ENCODE peak calls at places on chromosome 19, in five cellular contexts. One of them, this sample, is unnamed.

GRCh38 chr19:12788682-12789097 is 2.6 kb upstream of the JUNB start:
- DNase-seq in activated CD4-positive, alpha-beta T cell treated with anti-CD3 and anti-CD28 coated beads for 48 hours: no peak
- DNase-seq in T1000: peak
- DNase-seq in activated CD8-positive, alpha-beta memory T cell treated with anti-CD3 and anti-CD28 coated beads, Interleukin-2, amount 10 ng/mL, durations not matched to agents 7 days and 5 days: peak
- DNase-seq in C1 segment of cervical spinal cord: no peak
- DNase-seq in this sample: peak

GRCh38 chr19:30587869-30588268 is 215.7 kb downstream of the ZNF536 start:
- DNase-seq in activated CD4-positive, alpha-beta T cell treated with anti-CD3 and anti-CD28 coated beads for 48 hours: no peak
- DNase-seq in C1 segment of cervical spinal cord: no peak
- DNase-seq in activated CD8-positive, alpha-beta memory T cell treated with anti-CD3 and anti-CD28 coated beads, Interleukin-2, amount 10 ng/mL, durations not matched to agents 7 days and 5 days: no peak
- DNase-seq in T1000: no peak
- DNase-seq in this sample: peak

GRCh38 chr19:47362321-47362720 is 13.2 kb downstream of the DHX34 start:
- DNase-seq in activated CD4-positive, alpha-beta T cell treated with anti-CD3 and anti-CD28 coated beads for 48 hours: no peak
- DNase-seq in activated CD8-positive, alpha-beta memory T cell treated with anti-CD3 and anti-CD28 coated beads, Interleukin-2, amount 10 ng/mL, durations not matched to agents 7 days and 5 days: no peak
- DNase-seq in C1 segment of cervical spinal cord: no peak
- DNase-seq in T1000: no peak
- DNase-seq in this sample: no peak

GRCh38 chr19:43132696-43133095 is 50.2 kb upstream of the PSG2 start:
- DNase-seq in activated CD8-positive, alpha-beta memory T cell treated with anti-CD3 and anti-CD28 coated beads, Interleukin-2, amount 10 ng/mL, durations not matched to agents 7 days and 5 days: no peak
- DNase-seq in C1 segment of cervical spinal cord: no peak
- DNase-seq in T1000: no peak
- DNase-seq in activated CD4-positive, alpha-beta T cell treated with anti-CD3 and anti-CD28 coated beads for 48 hours: no peak
- DNase-seq in this sample: no peak

GRCh38 chr19:22472180-22472637 is 50.1 kb upstream of the ZNF98 start:
- DNase-seq in activated CD8-positive, alpha-beta memory T cell treated with anti-CD3 and anti-CD28 coated beads, Interleukin-2, amount 10 ng/mL, durations not matched to agents 7 days and 5 days: no peak
- DNase-seq in T1000: no peak
- DNase-seq in activated CD4-positive, alpha-beta T cell treated with anti-CD3 and anti-CD28 coated beads for 48 hours: no peak
- DNase-seq in C1 segment of cervical spinal cord: no peak
- DNase-seq in this sample: no peak

GRCh38 chr19:48826606-48827020 is 9.7 kb downstream of the HSD17B14 start:
- DNase-seq in activated CD8-positive, alpha-beta memory T cell treated with anti-CD3 and anti-CD28 coated beads, Interleukin-2, amount 10 ng/mL, durations not matched to agents 7 days and 5 days: no peak
- DNase-seq in T1000: no peak
- DNase-seq in C1 segment of cervical spinal cord: no peak
- DNase-seq in activated CD4-positive, alpha-beta T cell treated with anti-CD3 and anti-CD28 coated beads for 48 hours: peak
- DNase-seq in this sample: no peak

GRCh38 chr19:55549500-55550320 is 4.4 kb upstream of the SBK3 start:
- DNase-seq in activated CD8-positive, alpha-beta memory T cell treated with anti-CD3 and anti-CD28 coated beads, Interleukin-2, amount 10 ng/mL, durations not matched to agents 7 days and 5 days: no peak
- DNase-seq in activated CD4-positive, alpha-beta T cell treated with anti-CD3 and anti-CD28 coated beads for 48 hours: no peak
- DNase-seq in C1 segment of cervical spinal cord: no peak
- DNase-seq in T1000: no peak
- DNase-seq in this sample: no peak

GRCh38 chr19:10553943-10554381 is 10.3 kb downstream of the ATG4D start:
- DNase-seq in activated CD8-positive, alpha-beta memory T cell treated with anti-CD3 and anti-CD28 coated beads, Interleukin-2, amount 10 ng/mL, durations not matched to agents 7 days and 5 days: peak
- DNase-seq in activated CD4-positive, alpha-beta T cell treated with anti-CD3 and anti-CD28 coated beads for 48 hours: peak
- DNase-seq in C1 segment of cervical spinal cord: no peak
- DNase-seq in T1000: no peak
- DNase-seq in this sample: no peak

GRCh38 chr19:7294571-7295212 is 478 bp upstream of the INSR start:
- DNase-seq in C1 segment of cervical spinal cord: no peak
- DNase-seq in T1000: no peak
- DNase-seq in activated CD4-positive, alpha-beta T cell treated with anti-CD3 and anti-CD28 coated beads for 48 hours: peak
- DNase-seq in activated CD8-positive, alpha-beta memory T cell treated with anti-CD3 and anti-CD28 coated beads, Interleukin-2, amount 10 ng/mL, durations not matched to agents 7 days and 5 days: no peak
- DNase-seq in this sample: no peak

GRCh38 chr19:53212703-53213320 is 19.7 kb upstream of the ZNF665 start:
- DNase-seq in activated CD8-positive, alpha-beta memory T cell treated with anti-CD3 and anti-CD28 coated beads, Interleukin-2, amount 10 ng/mL, durations not matched to agents 7 days and 5 days: no peak
- DNase-seq in T1000: no peak
- DNase-seq in C1 segment of cervical spinal cord: no peak
- DNase-seq in activated CD4-positive, alpha-beta T cell treated with anti-CD3 and anti-CD28 coated beads for 48 hours: no peak
- DNase-seq in this sample: no peak

GRCh38 chr19:50639121-50640112 is at the start of gene SYT3:
- DNase-seq in activated CD4-positive, alpha-beta T cell treated with anti-CD3 and anti-CD28 coated beads for 48 hours: peak
- DNase-seq in T1000: no peak
- DNase-seq in activated CD8-positive, alpha-beta memory T cell treated with anti-CD3 and anti-CD28 coated beads, Interleukin-2, amount 10 ng/mL, durations not matched to agents 7 days and 5 days: no peak
- DNase-seq in C1 segment of cervical spinal cord: peak
- DNase-seq in this sample: no peak

GRCh38 chr19:43798546-43799409 is 3.5 kb downstream of the LYPD5 start:
- DNase-seq in activated CD8-positive, alpha-beta memory T cell treated with anti-CD3 and anti-CD28 coated beads, Interleukin-2, amount 10 ng/mL, durations not matched to agents 7 days and 5 days: peak
- DNase-seq in T1000: no peak
- DNase-seq in C1 segment of cervical spinal cord: no peak
- DNase-seq in activated CD4-positive, alpha-beta T cell treated with anti-CD3 and anti-CD28 coated beads for 48 hours: peak
- DNase-seq in this sample: no peak

GRCh38 chr19:1360818-1361461 is 22.8 kb upstream of the NDUFS7 start:
- DNase-seq in activated CD4-positive, alpha-beta T cell treated with anti-CD3 and anti-CD28 coated beads for 48 hours: no peak
- DNase-seq in activated CD8-positive, alpha-beta memory T cell treated with anti-CD3 and anti-CD28 coated beads, Interleukin-2, amount 10 ng/mL, durations not matched to agents 7 days and 5 days: no peak
- DNase-seq in C1 segment of cervical spinal cord: peak
- DNase-seq in T1000: no peak
- DNase-seq in this sample: no peak

GRCh38 chr19:28960586-28960985 is 252.4 kb downstream of the UQCRFS1 start:
- DNase-seq in activated CD4-positive, alpha-beta T cell treated with anti-CD3 and anti-CD28 coated beads for 48 hours: no peak
- DNase-seq in C1 segment of cervical spinal cord: no peak
- DNase-seq in activated CD8-positive, alpha-beta memory T cell treated with anti-CD3 and anti-CD28 coated beads, Interleukin-2, amount 10 ng/mL, durations not matched to agents 7 days and 5 days: no peak
- DNase-seq in T1000: no peak
- DNase-seq in this sample: no peak

GRCh38 chr19:46488551-46488950 is 7.1 kb downstream of the PNMA8B start:
- DNase-seq in activated CD4-positive, alpha-beta T cell treated with anti-CD3 and anti-CD28 coated beads for 48 hours: no peak
- DNase-seq in C1 segment of cervical spinal cord: no peak
- DNase-seq in activated CD8-positive, alpha-beta memory T cell treated with anti-CD3 and anti-CD28 coated beads, Interleukin-2, amount 10 ng/mL, durations not matched to agents 7 days and 5 days: no peak
- DNase-seq in T1000: no peak
- DNase-seq in this sample: no peak

GRCh38 chr19:54523403-54523802 is 20.8 kb downstream of the LAIR2 start:
- DNase-seq in C1 segment of cervical spinal cord: no peak
- DNase-seq in activated CD4-positive, alpha-beta T cell treated with anti-CD3 and anti-CD28 coated beads for 48 hours: peak
- DNase-seq in T1000: no peak
- DNase-seq in activated CD8-positive, alpha-beta memory T cell treated with anti-CD3 and anti-CD28 coated beads, Interleukin-2, amount 10 ng/mL, durations not matched to agents 7 days and 5 days: peak
- DNase-seq in this sample: no peak

GRCh38 chr19:55580628-55581144 is at the start of gene ZNF579:
- DNase-seq in T1000: peak
- DNase-seq in activated CD8-positive, alpha-beta memory T cell treated with anti-CD3 and anti-CD28 coated beads, Interleukin-2, amount 10 ng/mL, durations not matched to agents 7 days and 5 days: peak
- DNase-seq in C1 segment of cervical spinal cord: peak
- DNase-seq in activated CD4-positive, alpha-beta T cell treated with anti-CD3 and anti-CD28 coated beads for 48 hours: peak
- DNase-seq in this sample: peak

GRCh38 chr19:39998511-39998910 is 1.7 kb downstream of the ZNF546 start:
- DNase-seq in activated CD4-positive, alpha-beta T cell treated with anti-CD3 and anti-CD28 coated beads for 48 hours: no peak
- DNase-seq in activated CD8-positive, alpha-beta memory T cell treated with anti-CD3 and anti-CD28 coated beads, Interleukin-2, amount 10 ng/mL, durations not matched to agents 7 days and 5 days: no peak
- DNase-seq in T1000: no peak
- DNase-seq in C1 segment of cervical spinal cord: no peak
- DNase-seq in this sample: no peak

GRCh38 chr19:38639679-38640078 is 7.8 kb upstream of the ACTN4 start:
- DNase-seq in T1000: no peak
- DNase-seq in activated CD4-positive, alpha-beta T cell treated with anti-CD3 and anti-CD28 coated beads for 48 hours: no peak
- DNase-seq in C1 segment of cervical spinal cord: no peak
- DNase-seq in activated CD8-positive, alpha-beta memory T cell treated with anti-CD3 and anti-CD28 coated beads, Interleukin-2, amount 10 ng/mL, durations not matched to agents 7 days and 5 days: no peak
- DNase-seq in this sample: peak

GRCh38 chr19:47094557-47095517 is 18.7 kb downstream of the ZC3H4 start:
- DNase-seq in activated CD8-positive, alpha-beta memory T cell treated with anti-CD3 and anti-CD28 coated beads, Interleukin-2, amount 10 ng/mL, durations not matched to agents 7 days and 5 days: peak
- DNase-seq in activated CD4-positive, alpha-beta T cell treated with anti-CD3 and anti-CD28 coated beads for 48 hours: peak
- DNase-seq in C1 segment of cervical spinal cord: no peak
- DNase-seq in T1000: no peak
- DNase-seq in this sample: no peak

This sample was measured in Karpas-422.